ENCODE peak calls at places on chromosomes 4 and X, in six cellular contexts. One of them, this sample, is unnamed.

GRCh38 chrX:72038868-72039267 is 92.8 kb downstream of the RTL5 start:
- DNase-seq in NB4: no peak
- DNase-seq in foreskin fibroblast: no peak
- DNase-seq in HCT116: no peak
- DNase-seq in right atrium auricular region: no peak
- DNase-seq in RWPE1: no peak
- DNase-seq in this sample: no peak

GRCh38 chrX:38095971-38096529 is 89.7 kb downstream of the SYTL5 start:
- DNase-seq in NB4: no peak
- DNase-seq in foreskin fibroblast: no peak
- DNase-seq in HCT116: peak; percentile 22
- DNase-seq in right atrium auricular region: no peak
- DNase-seq in RWPE1: peak; percentile 22
- DNase-seq in this sample: no peak

GRCh38 chrX:39688576-39689373 is 409.0 kb downstream of the BCOR start:
- DNase-seq in NB4: peak; percentile 70
- DNase-seq in foreskin fibroblast: peak; percentile 17
- DNase-seq in HCT116: no peak
- DNase-seq in right atrium auricular region: no peak
- DNase-seq in RWPE1: peak; percentile 35
- DNase-seq in this sample: no peak

GRCh38 chr4:186227221-186227620 is at the start of gene KLKB1:
- DNase-seq in NB4: no peak
- DNase-seq in foreskin fibroblast: no peak
- DNase-seq in HCT116: no peak
- DNase-seq in right atrium auricular region: no peak
- DNase-seq in RWPE1: no peak
- DNase-seq in this sample: no peak

GRCh38 chrX:24243692-24244091 is 70.2 kb downstream of the SUPT20HL2 start:
- DNase-seq in NB4: no peak
- DNase-seq in foreskin fibroblast: no peak
- DNase-seq in HCT116: no peak
- DNase-seq in right atrium auricular region: no peak
- DNase-seq in RWPE1: no peak
- DNase-seq in this sample: peak; percentile 58

GRCh38 chr4:4762909-4763814 is 96.3 kb upstream of the MSX1 start:
- DNase-seq in NB4: peak; percentile 87
- DNase-seq in foreskin fibroblast: peak; percentile 40
- DNase-seq in HCT116: peak; percentile 98
- DNase-seq in right atrium auricular region: no peak
- DNase-seq in RWPE1: peak; percentile 19
- DNase-seq in this sample: peak; percentile 69

GRCh38 chr4:187363453-187363852 is 632.1 kb upstream of the ZFP42 start:
- DNase-seq in NB4: no peak
- DNase-seq in foreskin fibroblast: no peak
- DNase-seq in HCT116: no peak
- DNase-seq in right atrium auricular region: no peak
- DNase-seq in RWPE1: no peak
- DNase-seq in this sample: peak; percentile 53

GRCh38 chr4:143344774-143345173 is 8.1 kb downstream of the GAB1 start:
- DNase-seq in NB4: no peak
- DNase-seq in foreskin fibroblast: no peak
- DNase-seq in HCT116: no peak
- DNase-seq in right atrium auricular region: no peak
- DNase-seq in RWPE1: no peak
- DNase-seq in this sample: no peak

GRCh38 chr4:54840992-54841768 is 183.4 kb downstream of the KIT start:
- DNase-seq in NB4: peak; percentile 45
- DNase-seq in foreskin fibroblast: peak; percentile 12
- DNase-seq in HCT116: no peak
- DNase-seq in right atrium auricular region: no peak
- DNase-seq in RWPE1: peak; percentile 10
- DNase-seq in this sample: peak; percentile 70

GRCh38 chrX:11756354-11757318 is 1.4 kb upstream of the MSL3 start:
- DNase-seq in NB4: peak; percentile 20
- DNase-seq in foreskin fibroblast: peak; percentile 44
- DNase-seq in HCT116: no peak
- DNase-seq in right atrium auricular region: no peak
- DNase-seq in RWPE1: no peak
- DNase-seq in this sample: no peak

GRCh38 chr4:69860521-69861298 is 765 bp upstream of the SULT1E1 start:
- DNase-seq in NB4: no peak
- DNase-seq in foreskin fibroblast: no peak
- DNase-seq in HCT116: no peak
- DNase-seq in right atrium auricular region: no peak
- DNase-seq in RWPE1: peak; percentile 8
- DNase-seq in this sample: no peak

GRCh38 chrX:12955882-12956703 is 18.8 kb upstream of the TMSB4X start:
- DNase-seq in NB4: peak; percentile 98
- DNase-seq in foreskin fibroblast: no peak
- DNase-seq in HCT116: peak; percentile 46
- DNase-seq in right atrium auricular region: no peak
- DNase-seq in RWPE1: peak; percentile 32
- DNase-seq in this sample: peak; percentile 82

GRCh38 chr4:179007758-179008157 is 1565.5 kb upstream of the AGA start:
- DNase-seq in NB4: no peak
- DNase-seq in foreskin fibroblast: no peak
- DNase-seq in HCT116: no peak
- DNase-seq in right atrium auricular region: no peak
- DNase-seq in RWPE1: no peak
- DNase-seq in this sample: no peak

GRCh38 chr4:118981171-118981838 is 92.7 kb downstream of the SYNPO2 start:
- DNase-seq in NB4: no peak
- DNase-seq in foreskin fibroblast: no peak
- DNase-seq in HCT116: no peak
- DNase-seq in right atrium auricular region: no peak
- DNase-seq in RWPE1: no peak
- DNase-seq in this sample: peak; percentile 32

GRCh38 chr4:84631573-84631972 is 48.6 kb downstream of the CDS1 start:
- DNase-seq in NB4: no peak
- DNase-seq in foreskin fibroblast: no peak
- DNase-seq in HCT116: no peak
- DNase-seq in right atrium auricular region: no peak
- DNase-seq in RWPE1: peak; percentile 45
- DNase-seq in this sample: no peak

GRCh38 chrX:39309721-39310152 is 508.5 kb downstream of the MID1IP1 start:
- DNase-seq in NB4: peak; percentile 40
- DNase-seq in foreskin fibroblast: no peak
- DNase-seq in HCT116: no peak
- DNase-seq in right atrium auricular region: no peak
- DNase-seq in RWPE1: no peak
- DNase-seq in this sample: no peak

GRCh38 chrX:84717344-84717743 is 215.1 kb upstream of the HDX start:
- DNase-seq in NB4: no peak
- DNase-seq in foreskin fibroblast: no peak
- DNase-seq in HCT116: no peak
- DNase-seq in right atrium auricular region: no peak
- DNase-seq in RWPE1: no peak
- DNase-seq in this sample: no peak

GRCh38 chr4:94453534-94453963 is 1.8 kb downstream of the PDLIM5 start:
- DNase-seq in NB4: no peak
- DNase-seq in foreskin fibroblast: no peak
- DNase-seq in HCT116: no peak
- DNase-seq in right atrium auricular region: no peak
- DNase-seq in RWPE1: no peak
- DNase-seq in this sample: no peak

GRCh38 chr4:141654098-141654497 is 17.7 kb downstream of the IL15 start:
- DNase-seq in NB4: no peak
- DNase-seq in foreskin fibroblast: no peak
- DNase-seq in HCT116: no peak
- DNase-seq in right atrium auricular region: peak; percentile 63
- DNase-seq in RWPE1: no peak
- DNase-seq in this sample: no peak

GRCh38 chr4:30714408-30715031 is 5.6 kb upstream of the PCDH7 start:
- DNase-seq in NB4: peak; percentile 62
- DNase-seq in foreskin fibroblast: no peak
- DNase-seq in HCT116: peak; percentile 73
- DNase-seq in right atrium auricular region: no peak
- DNase-seq in RWPE1: peak; percentile 58
- DNase-seq in this sample: peak; percentile 34
- TF ChIP-seq CTCF in NB4: peak; percentile 84
- TF ChIP-seq CTCF in foreskin fibroblast: peak; percentile 82
- TF ChIP-seq CTCF in HCT116: peak; percentile 81
- TF ChIP-seq CTCF in right atrium auricular region: peak; percentile 69
- TF ChIP-seq CTCF in RWPE1: peak; percentile 79
- TF ChIP-seq CTCF in this sample: peak; percentile 76

GRCh38 chrX:1673337-1673736 is 58.5 kb downstream of the ASMT start:
- DNase-seq in NB4: peak; percentile 49
- DNase-seq in foreskin fibroblast: no peak
- DNase-seq in HCT116: peak; percentile 46
- DNase-seq in right atrium auricular region: no peak
- DNase-seq in RWPE1: no peak
- DNase-seq in this sample: peak; percentile 22
- TF ChIP-seq CTCF in NB4: peak; percentile 54
- TF ChIP-seq CTCF in foreskin fibroblast: peak; percentile 61
- TF ChIP-seq CTCF in HCT116: peak; percentile 72
- TF ChIP-seq CTCF in right atrium auricular region: peak; percentile 54
- TF ChIP-seq CTCF in RWPE1: no peak
- TF ChIP-seq CTCF in this sample: peak; percentile 65

GRCh38 chrX:17689971-17690409 is 47.3 kb upstream of the SCML1 start:
- DNase-seq in NB4: peak; percentile 52
- DNase-seq in foreskin fibroblast: peak; percentile 48
- DNase-seq in HCT116: peak; percentile 16
- DNase-seq in right atrium auricular region: no peak
- DNase-seq in RWPE1: peak; percentile 15
- DNase-seq in this sample: peak; percentile 82
- TF ChIP-seq CTCF in NB4: peak; percentile 39
- TF ChIP-seq CTCF in foreskin fibroblast: peak; percentile 34
- TF ChIP-seq CTCF in HCT116: peak; percentile 52
- TF ChIP-seq CTCF in right atrium auricular region: peak; percentile 80
- TF ChIP-seq CTCF in RWPE1: peak; percentile 57
- TF ChIP-seq CTCF in this sample: peak; percentile 66

GRCh38 chr4:144757969-144758368 is 112.0 kb downstream of the HHIP start:
- DNase-seq in NB4: no peak
- DNase-seq in foreskin fibroblast: no peak
- DNase-seq in HCT116: no peak
- DNase-seq in right atrium auricular region: no peak
- DNase-seq in RWPE1: no peak
- DNase-seq in this sample: no peak
- TF ChIP-seq CTCF in NB4: no peak
- TF ChIP-seq CTCF in foreskin fibroblast: no peak
- TF ChIP-seq CTCF in HCT116: no peak
- TF ChIP-seq CTCF in right atrium auricular region: no peak
- TF ChIP-seq CTCF in RWPE1: no peak
- TF ChIP-seq CTCF in this sample: no peak

GRCh38 chr4:166140951-166141350 is 267.9 kb downstream of the TLL1 start:
- DNase-seq in NB4: no peak
- DNase-seq in foreskin fibroblast: no peak
- DNase-seq in HCT116: no peak
- DNase-seq in right atrium auricular region: no peak
- DNase-seq in RWPE1: no peak
- DNase-seq in this sample: no peak
- TF ChIP-seq CTCF in NB4: no peak
- TF ChIP-seq CTCF in foreskin fibroblast: no peak
- TF ChIP-seq CTCF in HCT116: no peak
- TF ChIP-seq CTCF in right atrium auricular region: no peak
- TF ChIP-seq CTCF in RWPE1: no peak
- TF ChIP-seq CTCF in this sample: no peak

GRCh38 chrX:19688426-19688825 is 173.1 kb upstream of the MAP3K15 start:
- DNase-seq in NB4: no peak
- DNase-seq in foreskin fibroblast: no peak
- DNase-seq in HCT116: no peak
- DNase-seq in right atrium auricular region: no peak
- DNase-seq in RWPE1: no peak
- DNase-seq in this sample: no peak

GRCh38 chrX:19687395-19687794 is 172.1 kb upstream of the MAP3K15 start:
- DNase-seq in NB4: no peak
- DNase-seq in foreskin fibroblast: no peak
- DNase-seq in HCT116: no peak
- DNase-seq in right atrium auricular region: no peak
- DNase-seq in RWPE1: no peak
- DNase-seq in this sample: no peak

GRCh38 chrX:19686876-19687275 is 171.6 kb upstream of the MAP3K15 start:
- DNase-seq in NB4: no peak
- DNase-seq in foreskin fibroblast: no peak
- DNase-seq in HCT116: no peak
- DNase-seq in right atrium auricular region: no peak
- DNase-seq in RWPE1: no peak
- DNase-seq in this sample: peak; percentile 62

GRCh38 chrX:19684265-19684664 is 169.0 kb upstream of the MAP3K15 start:
- DNase-seq in NB4: no peak
- DNase-seq in foreskin fibroblast: no peak
- DNase-seq in HCT116: no peak
- DNase-seq in right atrium auricular region: no peak
- DNase-seq in RWPE1: no peak
- DNase-seq in this sample: no peak

DNA sequence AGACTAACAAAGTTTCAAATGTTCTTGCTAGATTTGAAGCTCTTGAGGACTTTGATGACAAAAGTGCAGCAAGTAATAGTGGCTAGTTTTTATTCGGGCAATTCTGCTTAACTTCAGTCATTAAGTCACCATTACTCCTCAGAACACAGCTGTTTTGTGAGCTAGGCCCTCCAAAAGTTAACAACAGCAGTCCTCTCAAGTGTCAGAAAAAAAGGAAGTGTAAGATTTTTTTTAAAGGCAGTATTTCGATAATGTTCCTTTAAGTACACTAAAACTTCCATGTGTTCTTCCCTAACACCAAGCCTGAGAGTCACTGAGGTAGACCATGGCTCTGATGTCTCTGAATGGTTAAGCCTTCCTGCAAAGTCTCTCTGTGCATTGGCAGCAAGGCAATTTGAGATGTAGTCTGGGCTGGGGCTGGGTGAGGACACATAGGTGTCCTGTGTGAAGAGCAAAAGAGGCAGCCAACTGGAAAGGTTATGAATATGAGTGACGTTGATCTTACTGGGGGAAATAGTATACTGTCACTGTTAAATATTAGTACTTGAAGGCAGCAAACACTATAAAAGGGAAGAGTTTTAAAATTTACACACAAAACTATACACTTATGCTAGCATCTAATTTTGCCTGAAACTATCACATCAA is 174.0 kb upstream of the MAP3K15 start:
- DNase-seq in NB4: no peak
- DNase-seq in foreskin fibroblast: no peak
- DNase-seq in HCT116: no peak
- DNase-seq in right atrium auricular region: no peak
- DNase-seq in RWPE1: no peak
- DNase-seq in this sample: no peak
- TF ChIP-seq CTCF in NB4: no peak
- TF ChIP-seq CTCF in foreskin fibroblast: no peak
- TF ChIP-seq CTCF in HCT116: no peak
- TF ChIP-seq CTCF in right atrium auricular region: no peak
- TF ChIP-seq CTCF in RWPE1: no peak
- TF ChIP-seq CTCF in this sample: no peak

GRCh38 chr4:24195976-24196736 is 306.3 kb upstream of the PPARGC1A start:
- DNase-seq in NB4: no peak
- DNase-seq in foreskin fibroblast: no peak
- DNase-seq in HCT116: no peak
- DNase-seq in right atrium auricular region: no peak
- DNase-seq in RWPE1: no peak
- DNase-seq in this sample: no peak
- TF ChIP-seq CTCF in NB4: no peak
- TF ChIP-seq CTCF in foreskin fibroblast: no peak
- TF ChIP-seq CTCF in HCT116: no peak
- TF ChIP-seq CTCF in right atrium auricular region: peak; percentile 39
- TF ChIP-seq CTCF in RWPE1: no peak
- TF ChIP-seq CTCF in this sample: no peak

DNA sequence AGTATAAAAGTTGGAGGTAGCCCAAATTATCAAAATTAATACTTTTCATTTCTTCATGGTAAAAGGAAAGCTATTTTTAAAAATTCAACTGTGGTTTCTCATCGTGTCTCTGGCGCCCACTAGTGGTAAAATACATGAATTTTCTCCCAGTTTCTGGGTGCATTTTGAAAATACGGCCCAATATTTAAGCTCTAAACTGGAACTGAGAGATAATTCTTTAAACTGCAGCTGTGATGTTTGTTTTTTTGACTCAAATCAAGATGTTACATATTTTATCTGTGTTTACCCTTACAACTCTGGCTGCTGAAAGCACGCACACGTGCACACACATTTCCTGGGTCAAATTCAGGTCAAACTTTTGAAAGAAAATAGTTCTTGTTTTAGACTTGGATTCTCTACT is 123.9 kb upstream of the ACSL4 start:
- DNase-seq in NB4: peak; percentile 49
- DNase-seq in foreskin fibroblast: no peak
- DNase-seq in HCT116: no peak
- DNase-seq in right atrium auricular region: no peak
- DNase-seq in RWPE1: peak; percentile 21
- DNase-seq in this sample: no peak
- TF ChIP-seq CTCF in NB4: peak; percentile 51
- TF ChIP-seq CTCF in foreskin fibroblast: peak; percentile 54
- TF ChIP-seq CTCF in HCT116: peak; percentile 48
- TF ChIP-seq CTCF in right atrium auricular region: peak; percentile 86
- TF ChIP-seq CTCF in RWPE1: peak; percentile 75
- TF ChIP-seq CTCF in this sample: peak; percentile 80

This sample was measured in AG10803.